ENCODE peak calls at places on chromosome 9, in five cellular contexts. K is A549, H is esophagus squamous epithelium, X is HCT116, S is ovary. P is an unnamed sample.

GRCh38 chr9:37200572-37201005 is 80.2 kb downstream of the ZCCHC7 start:
- DNase-seq in K (no peak), H (no peak), X (no peak), S (no peak), P (no peak)

GRCh38 chr9:18184034-18184800 is 289.7 kb upstream of the ADAMTSL1 start:
- DNase-seq in K (no peak), H (no peak), X (no peak), S (no peak), P (no peak)

GRCh38 chr9:24210641-24211040 is 335.1 kb downstream of the IZUMO3 start:
- DNase-seq in K (no peak), H (no peak), X (no peak), S (no peak), P (no peak)

GRCh38 chr9:131393622-131394463 is at the start of gene PRRC2B:
- DNase-seq in K (peak), H (no peak), X (peak), S (peak), P (peak)

GRCh38 chr9:133101356-133102189 is 19.5 kb downstream of the RALGDS start:
- DNase-seq in K (no peak), H (no peak), X (no peak), S (no peak), P (no peak)

GRCh38 chr9:124733964-124734740 is 37.0 kb downstream of the NR6A1 start:
- DNase-seq in K (no peak), H (no peak), X (no peak), S (no peak), P (peak)

GRCh38 chr9:98935064-98935463 is 8.6 kb upstream of the COL15A1 start:
- DNase-seq in K (no peak), H (no peak), X (no peak), S (no peak), P (no peak)

GRCh38 chr9:113368960-113369582 is 7.7 kb downstream of the HDHD3 start:
- DNase-seq in K (no peak), H (no peak), X (no peak), S (no peak), P (no peak)

GRCh38 chr9:35757527-35758275 is 3.6 kb upstream of the MSMP start:
- DNase-seq in K (peak), H (no peak), X (no peak), S (no peak), P (peak)

GRCh38 chr9:137988051-137988450 is 110.5 kb downstream of the CACNA1B start:
- DNase-seq in K (no peak), H (no peak), X (no peak), S (no peak), P (no peak)

GRCh38 chr9:76717611-76718010 is 46.6 kb upstream of the PCA3 start:
- DNase-seq in K (no peak), H (no peak), X (no peak), S (no peak), P (no peak)

GRCh38 chr9:130327781-130328348 is 62.3 kb downstream of the HMCN2 start:
- DNase-seq in K (no peak), H (no peak), X (no peak), S (peak), P (peak)

DNA sequence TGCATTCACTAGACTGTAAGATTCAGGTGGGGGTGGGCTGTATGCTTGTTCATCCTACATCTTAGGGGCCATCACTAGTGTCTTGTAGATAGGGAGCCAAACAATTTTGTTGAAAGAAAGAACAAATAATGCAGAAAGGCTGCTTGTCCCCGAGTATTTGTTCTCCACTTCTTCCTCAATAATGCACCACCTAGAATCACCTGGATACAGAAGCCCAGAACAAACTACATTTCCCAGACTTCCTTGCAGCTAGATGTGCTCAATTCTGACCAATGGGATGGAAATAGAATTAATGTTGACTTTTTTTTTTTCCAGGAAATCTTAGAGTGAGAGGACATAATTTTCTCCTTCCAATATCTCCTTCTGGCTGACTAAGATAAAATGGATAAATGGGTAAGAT is 38.9 kb upstream of the TNFSF8 start:
- DNase-seq in K (no peak), H (no peak), X (no peak), S (no peak), P (no peak)
- TF ChIP-seq POLR2A in K (no peak), H (no peak), X (no peak), S (no peak), P (no peak)

GRCh38 chr9:136949817-136950655 is 2.0 kb upstream of the LCN12 start:
- DNase-seq in K (peak), H (peak), X (peak), S (peak), P (peak)
- TF ChIP-seq POLR2A in K (peak), H (no peak), X (peak), S (peak), P (peak)

DNA sequence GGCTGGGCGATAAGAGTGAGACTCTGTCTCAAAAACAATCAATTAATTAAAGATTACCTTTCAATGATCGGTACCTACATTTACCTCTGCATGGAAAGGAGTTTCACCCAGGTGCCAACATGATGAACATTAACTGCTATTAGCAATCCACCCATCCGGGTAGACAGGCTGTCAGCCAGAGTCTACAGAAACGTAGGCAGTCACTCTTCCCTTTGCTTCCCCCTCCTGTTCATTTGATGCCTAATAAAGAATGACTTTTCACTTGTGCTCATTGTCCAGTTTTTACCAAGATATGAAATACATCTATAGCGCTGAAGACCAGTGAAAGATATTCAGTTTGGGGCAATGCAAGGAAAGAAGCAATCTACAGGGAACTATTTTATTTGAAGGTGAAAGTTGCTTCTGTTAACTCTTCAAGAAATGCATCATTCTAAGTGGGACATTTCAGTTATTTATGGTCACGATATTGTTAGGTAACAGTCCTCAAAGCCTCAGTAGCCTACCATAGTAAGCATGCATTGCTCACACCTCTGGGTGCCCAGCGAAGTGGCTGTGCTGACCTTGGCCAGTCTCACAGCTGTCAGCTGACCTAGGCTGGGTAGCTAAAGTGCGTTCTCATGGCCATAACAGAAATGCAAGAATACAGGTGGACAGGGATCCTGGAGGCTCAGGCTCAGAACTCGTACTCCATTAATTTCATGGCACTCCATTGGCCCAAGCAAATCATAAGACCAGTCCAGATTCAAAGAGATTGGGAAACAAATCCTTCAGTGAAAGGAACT is 87.2 kb upstream of the DMRT1 start:
- DNase-seq in K (no peak), H (no peak), X (no peak), S (no peak), P (no peak)
- TF ChIP-seq POLR2A in K (no peak), H (no peak), X (no peak), S (no peak), P (no peak)

GRCh38 chr9:38620483-38621433 is at the start of gene ANKRD18A:
- DNase-seq in K (peak), H (no peak), X (peak), S (no peak), P (peak)
- TF ChIP-seq POLR2A in K (peak), H (no peak), X (peak), S (no peak), P (no peak)

GRCh38 chr9:109012009-109012875 is 1.1 kb downstream of the CTNNAL1 start:
- DNase-seq in K (peak), H (no peak), X (peak), S (peak), P (peak)
- TF ChIP-seq POLR2A in K (no peak), H (no peak), X (no peak), S (no peak), P (no peak)

GRCh38 chr9:128656416-128657343 is at the start of gene DYNC2I2:
- DNase-seq in K (peak), H (peak), X (peak), S (peak), P (peak)
- TF ChIP-seq POLR2A in K (peak), H (no peak), X (peak), S (peak), P (peak)

DNA sequence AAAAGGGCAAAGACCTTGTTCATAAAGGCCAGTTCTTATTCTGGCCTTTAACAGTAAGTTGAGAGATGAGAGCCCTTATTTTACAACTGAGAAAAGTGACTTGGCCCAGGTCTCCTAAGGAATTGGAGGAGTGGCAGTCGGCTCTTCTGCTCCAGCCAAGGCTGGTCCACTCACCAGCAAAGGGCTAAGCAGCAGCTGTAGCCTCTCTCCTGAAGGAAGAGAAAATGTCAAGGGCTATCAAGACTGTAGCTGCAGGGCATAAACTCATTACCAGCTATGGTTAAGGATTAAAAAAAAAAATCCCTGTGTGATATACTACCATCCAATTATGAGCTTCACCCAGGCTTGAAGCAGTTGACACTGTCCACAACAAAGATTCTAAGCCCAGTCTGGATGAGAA is 138.6 kb upstream of the RAD23B start:
- DNase-seq in K (no peak), H (no peak), X (no peak), S (no peak), P (no peak)
- TF ChIP-seq POLR2A in K (no peak), H (no peak), X (no peak), S (no peak), P (no peak)